ENCODE peak calls at places on chromosomes 3 and 15, in six cellular contexts. One of them, this sample, is unnamed.
A peak's percentile ranks its signal among the peaks of the same experiment; 100 is the strongest.

GRCh38 chr15:51874751-51875644 is 45.5 kb downstream of the TMOD3 start:
- DNase-seq in A673: peak; percentile 87
- DNase-seq in CD8-positive, alpha-beta memory T cell: no peak
- DNase-seq in IMR-90: peak; percentile 99
- DNase-seq in CD8-positive, alpha-beta T cell: no peak
- DNase-seq in ovary: no peak
- DNase-seq in this sample: peak; percentile 97

GRCh38 chr15:80893777-80894176 is 95.8 kb downstream of the MESD start:
- DNase-seq in A673: no peak
- DNase-seq in CD8-positive, alpha-beta memory T cell: no peak
- DNase-seq in IMR-90: no peak
- DNase-seq in CD8-positive, alpha-beta T cell: no peak
- DNase-seq in ovary: no peak
- DNase-seq in this sample: peak; percentile 81

GRCh38 chr3:77553240-77553639 is 513.3 kb downstream of the ROBO2 start:
- DNase-seq in A673: no peak
- DNase-seq in CD8-positive, alpha-beta memory T cell: no peak
- DNase-seq in IMR-90: no peak
- DNase-seq in CD8-positive, alpha-beta T cell: no peak
- DNase-seq in ovary: no peak
- DNase-seq in this sample: no peak

GRCh38 chr15:70474682-70475438 is 288.5 kb downstream of the UACA start:
- DNase-seq in A673: peak; percentile 89
- DNase-seq in CD8-positive, alpha-beta memory T cell: peak; percentile 26
- DNase-seq in IMR-90: peak; percentile 96
- DNase-seq in CD8-positive, alpha-beta T cell: no peak
- DNase-seq in ovary: no peak
- DNase-seq in this sample: peak; percentile 94

GRCh38 chr3:44712455-44713075 is at the start of gene ZNF502:
- DNase-seq in A673: peak; percentile 77
- DNase-seq in CD8-positive, alpha-beta memory T cell: peak; percentile 36
- DNase-seq in IMR-90: peak; percentile 84
- DNase-seq in CD8-positive, alpha-beta T cell: peak; percentile 6
- DNase-seq in ovary: peak; percentile 87
- DNase-seq in this sample: peak; percentile 90

GRCh38 chr3:150222190-150222548 is 185.9 kb upstream of the TSC22D2 start:
- DNase-seq in A673: no peak
- DNase-seq in CD8-positive, alpha-beta memory T cell: no peak
- DNase-seq in IMR-90: no peak
- DNase-seq in CD8-positive, alpha-beta T cell: no peak
- DNase-seq in ovary: no peak
- DNase-seq in this sample: no peak

GRCh38 chr3:174424656-174425055 is 434.5 kb upstream of the NAALADL2 start:
- DNase-seq in A673: no peak
- DNase-seq in CD8-positive, alpha-beta memory T cell: no peak
- DNase-seq in IMR-90: no peak
- DNase-seq in CD8-positive, alpha-beta T cell: no peak
- DNase-seq in ovary: no peak
- DNase-seq in this sample: no peak

GRCh38 chr3:57961828-57962447 is 46.3 kb upstream of the FLNB start:
- DNase-seq in A673: peak; percentile 37
- DNase-seq in CD8-positive, alpha-beta memory T cell: no peak
- DNase-seq in IMR-90: peak; percentile 61
- DNase-seq in CD8-positive, alpha-beta T cell: no peak
- DNase-seq in ovary: no peak
- DNase-seq in this sample: peak; percentile 52

GRCh38 chr15:77029166-77030041 is 34.5 kb downstream of the PSTPIP1 start:
- DNase-seq in A673: no peak
- DNase-seq in CD8-positive, alpha-beta memory T cell: no peak
- DNase-seq in IMR-90: no peak
- DNase-seq in CD8-positive, alpha-beta T cell: no peak
- DNase-seq in ovary: no peak
- DNase-seq in this sample: no peak

GRCh38 chr15:70690012-70690411 is 73.3 kb downstream of the UACA start:
- DNase-seq in A673: no peak
- DNase-seq in CD8-positive, alpha-beta memory T cell: no peak
- DNase-seq in IMR-90: no peak
- DNase-seq in CD8-positive, alpha-beta T cell: no peak
- DNase-seq in ovary: no peak
- DNase-seq in this sample: no peak

GRCh38 chr3:32886296-32886695 is 65.1 kb upstream of the CCR4 start:
- DNase-seq in A673: no peak
- DNase-seq in CD8-positive, alpha-beta memory T cell: no peak
- DNase-seq in IMR-90: no peak
- DNase-seq in CD8-positive, alpha-beta T cell: no peak
- DNase-seq in ovary: no peak
- DNase-seq in this sample: no peak

GRCh38 chr3:31054032-31054431 is 159.6 kb upstream of the GADL1 start:
- DNase-seq in A673: no peak
- DNase-seq in CD8-positive, alpha-beta memory T cell: no peak
- DNase-seq in IMR-90: peak; percentile 16
- DNase-seq in CD8-positive, alpha-beta T cell: no peak
- DNase-seq in ovary: no peak
- DNase-seq in this sample: no peak

GRCh38 chr3:10602769-10603768 is 97.7 kb upstream of the ATP2B2 start:
- DNase-seq in A673: no peak
- DNase-seq in CD8-positive, alpha-beta memory T cell: peak; percentile 63
- DNase-seq in IMR-90: no peak
- DNase-seq in CD8-positive, alpha-beta T cell: peak; percentile 41
- DNase-seq in ovary: no peak
- DNase-seq in this sample: no peak

GRCh38 chr3:64082917-64083587 is 59.8 kb upstream of the PSMD6 start:
- DNase-seq in A673: no peak
- DNase-seq in CD8-positive, alpha-beta memory T cell: no peak
- DNase-seq in IMR-90: no peak
- DNase-seq in CD8-positive, alpha-beta T cell: no peak
- DNase-seq in ovary: no peak
- DNase-seq in this sample: peak; percentile 46

GRCh38 chr3:171932153-171932567 is 89.0 kb downstream of the TMEM212 start:
- DNase-seq in A673: no peak
- DNase-seq in CD8-positive, alpha-beta memory T cell: no peak
- DNase-seq in IMR-90: no peak
- DNase-seq in CD8-positive, alpha-beta T cell: no peak
- DNase-seq in ovary: no peak
- DNase-seq in this sample: no peak

GRCh38 chr3:113070226-113071220 is 79.7 kb downstream of the GTPBP8 start:
- DNase-seq in A673: no peak
- DNase-seq in CD8-positive, alpha-beta memory T cell: no peak
- DNase-seq in IMR-90: peak; percentile 55
- DNase-seq in CD8-positive, alpha-beta T cell: no peak
- DNase-seq in ovary: no peak
- DNase-seq in this sample: peak; percentile 75

GRCh38 chr15:83282859-83283812 is 1.3 kb downstream of the BNC1 start:
- DNase-seq in A673: peak; percentile 21
- DNase-seq in CD8-positive, alpha-beta memory T cell: no peak
- DNase-seq in IMR-90: no peak
- DNase-seq in CD8-positive, alpha-beta T cell: no peak
- DNase-seq in ovary: peak; percentile 12
- DNase-seq in this sample: peak; percentile 80

GRCh38 chr3:127650236-127650635 is 21.3 kb downstream of the PODXL2 start:
- DNase-seq in A673: no peak
- DNase-seq in CD8-positive, alpha-beta memory T cell: no peak
- DNase-seq in IMR-90: no peak
- DNase-seq in CD8-positive, alpha-beta T cell: no peak
- DNase-seq in ovary: no peak
- DNase-seq in this sample: no peak

GRCh38 chr3:156819842-156820686 is 6.1 kb upstream of the LEKR1 start:
- DNase-seq in A673: peak; percentile 30
- DNase-seq in CD8-positive, alpha-beta memory T cell: no peak
- DNase-seq in IMR-90: no peak
- DNase-seq in CD8-positive, alpha-beta T cell: no peak
- DNase-seq in ovary: no peak
- DNase-seq in this sample: peak; percentile 55

GRCh38 chr3:156818890-156819289 is 7.3 kb upstream of the LEKR1 start:
- DNase-seq in A673: peak; percentile 74
- DNase-seq in CD8-positive, alpha-beta memory T cell: no peak
- DNase-seq in IMR-90: peak; percentile 74
- DNase-seq in CD8-positive, alpha-beta T cell: no peak
- DNase-seq in ovary: no peak
- DNase-seq in this sample: peak; percentile 93

GRCh38 chr3:156816091-156816793 is 9.9 kb upstream of the LEKR1 start:
- DNase-seq in A673: no peak
- DNase-seq in CD8-positive, alpha-beta memory T cell: peak; percentile 31
- DNase-seq in IMR-90: peak; percentile 79
- DNase-seq in CD8-positive, alpha-beta T cell: peak; percentile 4
- DNase-seq in ovary: peak; percentile 63
- DNase-seq in this sample: peak; percentile 82

GRCh38 chr3:156816794-156817741 is 9.1 kb upstream of the LEKR1 start:
- DNase-seq in A673: peak; percentile 89
- DNase-seq in CD8-positive, alpha-beta memory T cell: peak; percentile 84
- DNase-seq in IMR-90: peak; percentile 90
- DNase-seq in CD8-positive, alpha-beta T cell: peak; percentile 53
- DNase-seq in ovary: peak; percentile 82
- DNase-seq in this sample: peak; percentile 93

GRCh38 chr3:156817931-156818765 is 8.0 kb upstream of the LEKR1 start:
- DNase-seq in A673: peak; percentile 23
- DNase-seq in CD8-positive, alpha-beta memory T cell: no peak
- DNase-seq in IMR-90: no peak
- DNase-seq in CD8-positive, alpha-beta T cell: no peak
- DNase-seq in ovary: no peak
- DNase-seq in this sample: no peak
- H3K4me3 ChIP-seq in A673: peak overlapping the region; percentile 49
- H3K4me3 ChIP-seq in CD8-positive, alpha-beta memory T cell: peak overlapping the region; percentile 83
- H3K4me3 ChIP-seq in IMR-90: no peak overlapping the region
- H3K4me3 ChIP-seq in CD8-positive, alpha-beta T cell: peak overlapping the region; percentile 75
- H3K4me3 ChIP-seq in ovary: no peak overlapping the region
- H3K4me3 ChIP-seq in this sample: no peak overlapping the region

DNA sequence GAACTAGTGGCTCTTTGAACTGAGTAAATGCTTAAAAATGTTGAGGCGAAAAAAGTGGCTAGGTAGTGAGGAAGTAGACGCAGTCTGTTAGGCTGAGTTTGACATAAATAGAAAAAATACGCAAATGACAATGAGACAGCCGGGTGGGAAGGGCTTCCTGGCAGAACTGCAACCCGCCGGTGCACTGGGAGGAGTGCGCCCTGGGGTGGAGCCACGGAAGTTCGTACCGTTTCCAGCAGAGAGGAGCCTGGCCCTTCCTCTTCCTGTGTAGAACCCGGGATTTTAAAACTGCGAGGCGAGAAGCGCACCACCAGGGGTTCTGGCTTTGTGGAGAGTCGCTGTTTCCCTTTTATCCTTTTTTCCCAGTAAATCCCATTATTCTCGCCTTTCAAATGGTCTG is 602.6 kb downstream of the PYDC2 start:
- DNase-seq in A673: no peak
- DNase-seq in CD8-positive, alpha-beta memory T cell: no peak
- DNase-seq in IMR-90: peak; percentile 27
- DNase-seq in CD8-positive, alpha-beta T cell: no peak
- DNase-seq in ovary: no peak
- DNase-seq in this sample: no peak
- H3K4me3 ChIP-seq in A673: no peak overlapping the region
- H3K4me3 ChIP-seq in CD8-positive, alpha-beta memory T cell: no peak overlapping the region
- H3K4me3 ChIP-seq in IMR-90: peak overlapping the region; percentile 27
- H3K4me3 ChIP-seq in CD8-positive, alpha-beta T cell: no peak overlapping the region
- H3K4me3 ChIP-seq in ovary: no peak overlapping the region
- H3K4me3 ChIP-seq in this sample: no peak overlapping the region

GRCh38 chr3:98359250-98359649 is 5.6 kb downstream of the OR5K4 start:
- DNase-seq in A673: no peak
- DNase-seq in CD8-positive, alpha-beta memory T cell: no peak
- DNase-seq in IMR-90: no peak
- DNase-seq in CD8-positive, alpha-beta T cell: no peak
- DNase-seq in ovary: no peak
- DNase-seq in this sample: no peak

GRCh38 chr3:98359993-98360675 is 6.5 kb downstream of the OR5K4 start:
- DNase-seq in A673: peak; percentile 1
- DNase-seq in CD8-positive, alpha-beta memory T cell: no peak
- DNase-seq in IMR-90: no peak
- DNase-seq in CD8-positive, alpha-beta T cell: no peak
- DNase-seq in ovary: no peak
- DNase-seq in this sample: peak; percentile 1

GRCh38 chr3:98360681-98361080 is 7.0 kb downstream of the OR5K4 start:
- DNase-seq in A673: no peak
- DNase-seq in CD8-positive, alpha-beta memory T cell: no peak
- DNase-seq in IMR-90: no peak
- DNase-seq in CD8-positive, alpha-beta T cell: no peak
- DNase-seq in ovary: no peak
- DNase-seq in this sample: no peak

GRCh38 chr3:98361289-98361688 is 7.6 kb downstream of the OR5K4 start:
- DNase-seq in A673: no peak
- DNase-seq in CD8-positive, alpha-beta memory T cell: no peak
- DNase-seq in IMR-90: no peak
- DNase-seq in CD8-positive, alpha-beta T cell: no peak
- DNase-seq in ovary: no peak
- DNase-seq in this sample: no peak
- H3K4me3 ChIP-seq in A673: no peak overlapping the region
- H3K4me3 ChIP-seq in CD8-positive, alpha-beta memory T cell: no peak overlapping the region
- H3K4me3 ChIP-seq in IMR-90: no peak overlapping the region
- H3K4me3 ChIP-seq in CD8-positive, alpha-beta T cell: no peak overlapping the region
- H3K4me3 ChIP-seq in ovary: no peak overlapping the region
- H3K4me3 ChIP-seq in this sample: no peak overlapping the region

DNA sequence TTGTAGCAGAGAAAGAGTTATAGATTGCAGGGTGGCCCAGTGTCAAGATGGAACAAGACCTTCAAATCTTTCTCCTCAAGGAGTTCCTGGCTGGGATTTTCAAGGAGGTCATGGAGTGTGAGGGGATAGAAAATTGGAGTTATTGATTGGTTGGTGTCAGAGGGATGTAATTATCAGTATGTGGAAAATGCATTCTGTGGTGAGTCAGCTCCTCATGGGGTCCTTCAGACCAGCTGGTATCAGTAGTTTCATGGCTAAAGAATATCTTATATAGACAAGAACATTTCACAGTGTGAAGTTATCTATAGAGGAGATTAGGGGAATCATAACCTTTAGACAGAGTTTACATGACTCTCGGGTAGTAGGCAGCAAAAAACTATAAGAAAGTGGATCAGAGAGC is 1114.0 kb upstream of the GBE1 start:
- DNase-seq in A673: no peak
- DNase-seq in CD8-positive, alpha-beta memory T cell: no peak
- DNase-seq in IMR-90: no peak
- DNase-seq in CD8-positive, alpha-beta T cell: no peak
- DNase-seq in ovary: no peak
- DNase-seq in this sample: no peak
- H3K4me3 ChIP-seq in A673: no peak overlapping the region
- H3K4me3 ChIP-seq in CD8-positive, alpha-beta memory T cell: no peak overlapping the region
- H3K4me3 ChIP-seq in IMR-90: no peak overlapping the region
- H3K4me3 ChIP-seq in CD8-positive, alpha-beta T cell: no peak overlapping the region
- H3K4me3 ChIP-seq in ovary: no peak overlapping the region
- H3K4me3 ChIP-seq in this sample: no peak overlapping the region

DNA sequence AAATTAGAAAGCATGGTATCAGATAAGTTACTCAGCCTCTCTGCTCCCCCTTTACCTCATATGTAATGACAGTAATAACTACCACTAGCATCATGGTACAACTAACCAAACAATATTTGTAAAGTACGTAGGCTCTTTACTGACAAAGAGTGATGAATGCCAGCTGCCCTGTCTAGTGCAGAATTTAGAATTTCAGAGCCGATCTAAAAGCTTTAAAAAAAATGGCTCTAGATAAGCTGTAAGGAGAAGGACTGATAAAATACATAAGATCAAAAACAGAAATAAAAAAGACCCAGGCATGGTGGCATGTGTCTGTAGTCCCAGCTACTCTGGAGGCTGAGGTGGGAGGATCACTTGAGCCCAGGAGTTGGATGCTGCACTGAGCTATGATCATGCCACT is 424.1 kb downstream of the MAGI1 start:
- DNase-seq in A673: no peak
- DNase-seq in CD8-positive, alpha-beta memory T cell: no peak
- DNase-seq in IMR-90: no peak
- DNase-seq in CD8-positive, alpha-beta T cell: no peak
- DNase-seq in ovary: no peak
- DNase-seq in this sample: no peak
- H3K4me3 ChIP-seq in A673: no peak overlapping the region
- H3K4me3 ChIP-seq in CD8-positive, alpha-beta memory T cell: no peak overlapping the region
- H3K4me3 ChIP-seq in IMR-90: no peak overlapping the region
- H3K4me3 ChIP-seq in CD8-positive, alpha-beta T cell: no peak overlapping the region
- H3K4me3 ChIP-seq in ovary: no peak overlapping the region
- H3K4me3 ChIP-seq in this sample: no peak overlapping the region

This sample was measured in AG10803.